ENCODE peak calls at places on chromosome 20, in eight cellular contexts. V, Q, L, X, O, D, W and E are unnamed samples.

GRCh38 chr20:47258745-47259695 is 97.5 kb downstream of the ZMYND8 start:
- DNase-seq in O (no peak), D (peak; percentile 79), X (peak; percentile 83), Q (no peak), W (no peak), V (no peak), L (no peak), E (no peak)

GRCh38 chr20:54025166-54025835 is 45.1 kb downstream of the BCAS1 start:
- DNase-seq in O (no peak), Q (no peak), V (no peak), D (no peak), L (no peak), W (no peak), X (no peak), E (no peak)

GRCh38 chr20:64037498-64038213 is 1.7 kb downstream of the C20orf204 start:
- DNase-seq in D (no peak), Q (no peak), L (no peak), W (no peak), O (no peak), V (no peak), X (no peak), E (peak; percentile 48)

GRCh38 chr20:1377984-1378742 is 14.7 kb downstream of the FKBP1A start:
- DNase-seq in D (no peak), V (no peak), L (peak; percentile 59), Q (peak; percentile 26), O (no peak), W (no peak), X (no peak), E (no peak)

GRCh38 chr20:18662279-18662678 is 74.4 kb downstream of the DTD1 start:
- DNase-seq in Q (no peak), O (no peak), X (no peak), W (no peak), V (no peak), D (no peak), L (no peak), E (no peak)

GRCh38 chr20:52210037-52210990 is 18.7 kb upstream of the ZFP64 start:
- DNase-seq in O (no peak), L (no peak), D (no peak), Q (no peak), X (no peak), W (no peak), V (no peak), E (no peak)

GRCh38 chr20:50113420-50114224 is 672 bp upstream of the UBE2V1 start:
- DNase-seq in Q (no peak), O (no peak), W (no peak), V (no peak), X (no peak), D (no peak), L (no peak), E (no peak)

GRCh38 chr20:2084703-2085102 is 16.9 kb upstream of the STK35 start:
- DNase-seq in L (no peak), W (no peak), O (no peak), Q (no peak), V (no peak), D (no peak), X (no peak), E (no peak)

GRCh38 chr20:2387180-2387577 is 6.5 kb downstream of the TGM6 start:
- DNase-seq in V (no peak), D (no peak), O (no peak), L (peak; percentile 43), X (no peak), W (no peak), Q (peak; percentile 39), E (peak; percentile 60)

GRCh38 chr20:44714701-44715494 is at the start of gene CCN5:
- DNase-seq in X (peak; percentile 90), Q (peak; percentile 32), L (peak; percentile 89), D (peak; percentile 87), V (peak; percentile 70), W (no peak), O (peak; percentile 80), E (no peak)

GRCh38 chr20:53581444-53582311 is 12.0 kb downstream of the ZNF217 start:
- DNase-seq in V (no peak), D (no peak), Q (no peak), X (peak; percentile 58), O (no peak), L (no peak), W (no peak), E (no peak)

GRCh38 chr20:21101453-21102251 is 4.5 kb downstream of the LINC00237 start:
- DNase-seq in V (no peak), D (no peak), W (no peak), Q (no peak), L (no peak), X (no peak), O (no peak), E (no peak)

GRCh38 chr20:25525857-25526256 is 59.5 kb downstream of the NINL start:
- DNase-seq in L (peak; percentile 53), O (no peak), X (no peak), W (no peak), D (no peak), Q (no peak), V (no peak), E (no peak)

GRCh38 chr20:10658876-10659632 is 14.7 kb downstream of the JAG1 start:
- DNase-seq in D (no peak), X (no peak), W (no peak), L (no peak), O (no peak), Q (no peak), V (no peak), E (no peak)
- H3K36me3 ChIP-seq in D (peaks cover 100% of the 10 kb centered on the region), X (peaks cover 63% of the 10 kb centered on the region), W (peaks cover 24% of the 10 kb centered on the region), L (peaks cover 20% of the 10 kb centered on the region), O (no peaks in the 10 kb centered on the region), Q (peaks cover 78% of the 10 kb centered on the region), V (peaks cover 11% of the 10 kb centered on the region), E (no peaks in the 10 kb centered on the region)

DNA sequence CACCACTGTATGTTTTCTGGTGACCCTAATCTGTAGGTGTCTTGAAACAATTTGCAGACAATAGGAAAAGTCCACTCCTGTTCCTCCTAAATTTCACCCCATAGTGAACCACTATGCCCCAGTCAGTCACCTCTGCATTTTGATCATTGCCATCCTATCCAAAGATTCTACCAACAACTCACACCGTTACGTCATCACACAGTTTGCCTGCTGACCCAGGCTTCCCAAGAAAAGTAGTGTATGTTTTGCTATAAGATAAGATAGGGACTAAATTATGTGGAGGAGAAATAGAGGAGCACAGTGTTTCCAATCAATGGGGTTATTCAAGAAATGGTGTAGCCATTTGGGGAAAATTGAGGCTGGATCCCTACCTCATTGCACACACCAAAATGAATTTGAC is 58.8 kb downstream of the GNAS start:
- DNase-seq in L (no peak), W (no peak), V (no peak), X (no peak), Q (no peak), D (no peak), O (no peak), E (no peak)
- H3K36me3 ChIP-seq in L (peaks cover 44% of the 10 kb centered on the region), W (peaks cover 55% of the 10 kb centered on the region), V (peaks cover 23% of the 10 kb centered on the region), X (peaks cover 49% of the 10 kb centered on the region), Q (peaks cover 35% of the 10 kb centered on the region), D (peaks cover 51% of the 10 kb centered on the region), O (peaks cover 18% of the 10 kb centered on the region), E (peaks cover 54% of the 10 kb centered on the region)

DNA sequence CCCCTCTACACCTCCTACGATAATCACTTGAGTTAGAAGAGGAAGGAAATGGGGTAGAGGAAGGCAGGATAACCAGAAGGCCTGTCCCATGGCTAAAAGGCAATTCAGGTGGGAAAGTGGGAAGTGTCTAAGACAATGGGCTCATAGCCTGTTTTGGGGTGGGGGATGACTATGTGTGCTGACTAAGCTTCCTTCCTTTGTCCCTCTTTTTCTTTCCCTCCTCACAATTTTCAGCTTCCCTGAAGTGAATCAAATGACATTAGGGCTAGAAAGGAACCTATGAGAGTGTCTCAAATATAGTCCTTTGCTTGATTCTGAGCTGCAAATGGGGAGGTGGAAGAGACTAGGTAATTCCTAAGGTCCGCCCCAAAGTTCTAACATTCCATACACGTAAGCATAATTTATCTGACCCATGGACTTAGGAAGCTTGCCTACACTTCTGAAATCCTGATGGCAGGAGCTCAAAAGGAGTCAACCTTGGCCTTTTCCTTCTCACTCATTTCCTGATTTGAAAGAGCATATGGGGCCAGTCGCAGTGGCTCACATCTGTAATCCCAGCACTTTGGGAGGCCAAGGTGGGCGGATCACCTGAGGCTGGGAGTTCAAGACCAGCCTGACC is 24.2 kb downstream of the EDEM2 start:
- DNase-seq in V (no peak), D (no peak), X (no peak), W (no peak), L (no peak), Q (no peak), O (no peak), E (no peak)
- H3K36me3 ChIP-seq in V (peaks cover 41% of the 10 kb centered on the region), D (peaks cover 100% of the 10 kb centered on the region), X (peaks cover 74% of the 10 kb centered on the region), W (peaks cover 60% of the 10 kb centered on the region), L (peaks cover 26% of the 10 kb centered on the region), Q (peaks cover 11% of the 10 kb centered on the region), O (peaks cover 6% of the 10 kb centered on the region), E (no peaks in the 10 kb centered on the region)

DNA sequence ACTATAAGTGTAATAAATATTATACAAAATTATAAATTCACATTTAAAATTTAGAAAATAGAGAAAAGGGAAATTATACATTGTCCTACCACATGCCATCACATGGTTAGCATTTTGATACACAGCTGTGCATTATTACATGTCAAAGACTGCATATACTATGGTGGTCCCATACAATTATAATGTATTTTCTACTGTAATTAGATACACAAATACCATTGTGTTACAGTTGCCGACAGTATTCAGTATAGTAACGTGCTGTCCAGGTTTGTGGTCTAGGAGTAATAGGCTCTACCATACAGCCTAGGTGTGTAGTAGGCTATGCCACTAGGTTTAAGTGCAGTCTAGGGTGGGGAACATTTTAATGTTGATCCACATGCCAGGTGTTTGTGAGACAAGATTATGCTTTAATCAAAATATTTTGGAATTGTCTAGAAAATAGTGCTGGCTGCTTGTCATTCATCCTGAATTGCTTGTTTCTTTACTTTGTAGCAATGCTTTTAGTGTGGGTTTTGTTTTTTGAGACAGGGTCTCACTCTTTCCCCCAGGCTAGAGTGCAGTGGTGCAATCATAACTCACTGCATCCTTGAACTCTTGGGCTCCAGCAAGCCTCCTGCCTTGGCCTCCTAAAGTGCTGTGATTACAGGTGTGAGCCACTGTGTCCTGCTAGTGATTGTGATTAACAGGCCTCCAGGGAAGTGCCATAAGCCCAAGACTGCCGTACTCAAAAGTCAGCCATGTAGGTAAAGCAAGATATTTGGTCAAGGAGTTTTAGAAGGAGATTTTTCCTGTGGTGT is 39.0 kb downstream of the DSTN start:
- DNase-seq in X (no peak), W (no peak), V (no peak), Q (no peak), L (no peak), D (no peak), O (no peak), E (no peak)
- H3K36me3 ChIP-seq in X (peaks cover 69% of the 10 kb centered on the region), W (peaks cover 7% of the 10 kb centered on the region), V (peaks cover 3% of the 10 kb centered on the region), Q (peaks cover 5% of the 10 kb centered on the region), L (peaks cover 35% of the 10 kb centered on the region), D (peaks cover 76% of the 10 kb centered on the region), O (no peaks in the 10 kb centered on the region), E (peaks cover 11% of the 10 kb centered on the region)

GRCh38 chr20:32215729-32216128 is 8.0 kb downstream of the POFUT1 start:
- DNase-seq in D (no peak), O (no peak), V (no peak), W (no peak), X (no peak), L (no peak), Q (no peak), E (no peak)
- H3K36me3 ChIP-seq in D (peaks cover 92% of the 10 kb centered on the region), O (no peaks in the 10 kb centered on the region), V (no peaks in the 10 kb centered on the region), W (peaks cover 62% of the 10 kb centered on the region), X (peaks cover 54% of the 10 kb centered on the region), L (peaks cover 11% of the 10 kb centered on the region), Q (peaks cover 23% of the 10 kb centered on the region), E (peaks cover 44% of the 10 kb centered on the region)

DNA sequence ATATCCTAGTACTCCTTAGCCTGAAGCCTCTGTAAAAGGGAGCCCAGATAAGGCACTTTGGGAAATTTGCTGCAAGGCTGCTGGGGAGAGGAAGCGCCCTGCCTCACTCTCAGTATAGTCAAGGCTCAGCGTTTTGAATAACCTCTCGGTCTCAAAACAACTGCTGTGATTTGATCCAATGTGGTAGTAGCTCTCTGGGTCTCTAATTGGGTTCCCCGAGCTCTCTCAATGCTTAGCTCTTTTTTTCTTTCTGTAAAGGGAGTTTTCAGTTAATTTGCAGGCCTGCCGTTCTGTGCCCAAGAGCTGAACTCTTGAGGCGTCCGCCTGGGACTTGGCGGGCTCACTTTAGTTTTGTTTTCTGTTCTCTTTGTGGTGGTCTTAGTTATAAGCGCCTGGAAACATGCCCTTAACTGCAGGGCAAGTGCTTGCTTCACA is 41.2 kb downstream of the ZHX3 start:
- DNase-seq in O (no peak), W (no peak), L (no peak), V (no peak), X (no peak), D (no peak), Q (no peak), E (no peak)
- H3K36me3 ChIP-seq in O (no peaks in the 10 kb centered on the region), W (no peaks in the 10 kb centered on the region), L (no peaks in the 10 kb centered on the region), V (no peaks in the 10 kb centered on the region), X (no peaks in the 10 kb centered on the region), D (no peaks in the 10 kb centered on the region), Q (no peaks in the 10 kb centered on the region), E (no peaks in the 10 kb centered on the region)